ENCODE peak calls at places on chromosomes 1 and 21, in seven cellular contexts. Q, T, K, Z, U, F and G are unnamed samples.

GRCh38 chr1:46278807-46279206 is 24.6 kb downstream of the LRRC41 start:
- DNase-seq in U (no peak), T (no peak), F (no peak), Z (no peak), K (no peak), Q (no peak), G (peak; percentile 6)

GRCh38 chr1:158204458-158204827 is 23.7 kb downstream of the CD1D start:
- DNase-seq in Q (no peak), U (no peak), T (no peak), K (no peak), Z (no peak), F (no peak), G (no peak)

GRCh38 chr1:74995848-74996247 is 138.3 kb upstream of the LHX8 start:
- DNase-seq in U (no peak), T (no peak), Z (no peak), K (no peak), F (no peak), Q (no peak), G (no peak)

GRCh38 chr1:113403065-113403464 is 12.8 kb downstream of the MAGI3 start:
- DNase-seq in Q (no peak), F (no peak), U (no peak), Z (no peak), K (no peak), T (no peak), G (no peak)

GRCh38 chr21:20004353-20004752 is 993.9 kb upstream of the NCAM2 start:
- DNase-seq in F (no peak), U (no peak), K (no peak), Z (no peak), Q (no peak), T (no peak), G (no peak)

GRCh38 chr1:211635602-211636205 is 39.7 kb downstream of the NEK2 start:
- DNase-seq in Z (no peak), K (no peak), F (no peak), T (peak; percentile 24), U (no peak), Q (no peak), G (no peak)

GRCh38 chr1:42767510-42767924 is 468 bp downstream of the C1orf50 start:
- DNase-seq in F (no peak), U (no peak), T (no peak), Z (no peak), Q (no peak), K (no peak), G (no peak)

GRCh38 chr1:238861342-238861741 is 525.0 kb upstream of the CHRM3 start:
- DNase-seq in K (no peak), U (no peak), F (no peak), Q (no peak), T (no peak), Z (no peak), G (no peak)

GRCh38 chr1:247857986-247858356 is 984 bp downstream of the TRIM58 start:
- DNase-seq in F (no peak), T (no peak), U (no peak), Q (no peak), Z (no peak), K (no peak), G (peak; percentile 12)

GRCh38 chr21:19510653-19511052 is 1107.1 kb upstream of the TMPRSS15 start:
- DNase-seq in F (no peak), K (no peak), Z (no peak), U (no peak), T (no peak), Q (no peak), G (no peak)

GRCh38 chr1:64654519-64655341 is 90.1 kb upstream of the RAVER2 start:
- DNase-seq in T (no peak), U (no peak), Z (no peak), K (no peak), Q (no peak), F (peak; percentile 26), G (peak; percentile 8)

GRCh38 chr1:151831605-151832004 is at the start of gene RORC:
- DNase-seq in Z (peak; percentile 64), T (no peak), F (no peak), Q (no peak), U (no peak), K (peak; percentile 79), G (peak; percentile 91)

GRCh38 chr1:151833172-151833571 is 1.6 kb upstream of the RORC start:
- DNase-seq in F (no peak), Z (no peak), U (no peak), T (no peak), Q (no peak), K (no peak), G (no peak)

GRCh38 chr1:151831256-151831591 is 378 bp downstream of the RORC start:
- DNase-seq in K (no peak), Q (no peak), T (no peak), U (no peak), F (no peak), Z (no peak), G (no peak)

GRCh38 chr1:151834239-151834638 is 2.6 kb upstream of the RORC start:
- DNase-seq in Z (no peak), Q (no peak), F (no peak), T (no peak), K (no peak), U (no peak), G (no peak)

DNA sequence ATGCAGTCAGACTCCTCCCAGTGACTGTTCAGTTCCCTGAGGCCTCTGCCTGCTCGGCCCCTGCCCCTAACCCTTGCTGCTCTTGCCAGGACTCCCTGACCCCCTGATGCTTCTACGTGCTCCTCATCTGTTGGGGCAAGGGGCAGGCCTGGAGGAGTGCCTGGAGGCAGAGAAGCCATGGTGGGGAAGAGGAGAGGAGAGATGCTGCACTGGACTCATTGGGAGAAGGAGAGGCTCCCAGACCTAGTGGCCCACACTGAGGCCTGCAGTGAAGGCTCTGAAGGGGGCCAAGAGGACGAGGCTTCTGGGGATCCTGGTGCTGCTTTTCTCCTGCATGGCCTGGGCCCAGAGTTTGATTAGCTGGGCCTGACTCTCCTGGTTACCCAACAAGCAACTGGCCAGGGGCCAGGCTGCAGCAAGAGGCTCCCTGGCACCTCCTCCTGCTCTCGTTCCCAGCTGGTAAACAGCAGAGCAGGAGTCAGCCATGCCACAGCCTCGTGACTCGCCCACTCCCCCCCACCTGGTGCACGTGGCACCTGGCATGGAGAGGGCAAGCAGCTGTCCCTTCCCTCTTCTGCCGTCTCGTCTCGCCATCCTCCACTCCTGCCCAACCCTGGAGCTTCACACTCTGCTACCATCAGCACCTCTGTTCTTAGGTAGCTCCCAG is 849 bp upstream of the RORC start:
- DNase-seq in F (peak; percentile 90), U (no peak), Q (peak; percentile 38), K (peak; percentile 87), Z (peak; percentile 79), T (peak; percentile 86), G (peak; percentile 99)
- H3K4me3 ChIP-seq in F (no peak overlapping the region), U (no peak overlapping the region), Q (no peak overlapping the region), K (no peak overlapping the region), Z (no peak overlapping the region), T (no peak overlapping the region), G (no peak overlapping the region)

GRCh38 chr1:204478166-204478899 is 16.3 kb downstream of the PIK3C2B start:
- DNase-seq in T (no peak), Q (no peak), Z (no peak), U (no peak), F (no peak), K (no peak), G (no peak)
- TF ChIP-seq CTCF in T (no peak), Q (no peak), Z (no peak), U (no peak), F (no peak), K (no peak), G (no peak)

DNA sequence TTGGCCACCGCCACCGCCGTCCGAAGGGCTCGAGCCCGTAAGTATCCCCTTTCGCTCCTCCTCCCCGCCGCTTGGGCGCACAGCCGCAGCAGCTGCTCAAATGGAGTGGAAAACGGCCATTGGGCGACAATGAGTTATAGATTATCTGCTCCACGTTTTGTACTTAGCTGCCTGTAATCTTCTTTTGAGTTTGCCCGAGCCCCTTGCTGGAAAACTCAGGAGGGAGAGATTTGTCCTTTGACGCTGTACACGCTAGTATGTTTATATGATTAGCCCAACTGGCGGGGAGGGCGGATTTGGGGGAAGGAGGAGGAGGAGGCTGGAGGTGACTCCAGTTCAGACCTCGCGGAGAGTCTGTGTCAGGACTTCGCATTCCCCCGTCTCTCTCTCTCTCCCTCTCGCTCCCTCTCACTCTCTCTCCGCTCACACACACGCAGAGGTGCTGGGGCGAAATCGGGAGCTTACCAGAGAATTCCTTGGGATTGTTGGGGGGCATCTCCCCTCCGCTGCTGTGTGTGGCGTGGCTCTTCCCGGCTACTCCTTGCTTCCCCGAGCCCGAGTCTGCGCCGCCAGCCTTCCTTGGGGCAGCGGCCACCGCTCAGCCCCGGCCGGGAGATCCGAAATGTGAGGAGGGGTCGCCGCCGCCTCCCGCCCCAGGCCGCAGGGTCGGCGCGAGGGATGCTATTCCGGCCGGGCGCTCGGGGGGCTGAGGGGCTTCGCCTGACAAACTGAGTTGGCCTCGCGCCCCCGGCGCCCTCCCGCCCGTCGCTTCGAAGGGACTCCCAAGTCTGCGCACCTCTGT is 499 bp downstream of the ADGRL2 start:
- DNase-seq in Q (peak; percentile 85), Z (peak; percentile 87), F (peak; percentile 86), T (peak; percentile 93), K (peak; percentile 60), U (no peak), G (peak; percentile 88)
- TF ChIP-seq POLR2A in Q (peak; percentile 37), Z (no peak), F (no peak), T (no peak), K (peak; percentile 39), U (no peak), G (no peak)

DNA sequence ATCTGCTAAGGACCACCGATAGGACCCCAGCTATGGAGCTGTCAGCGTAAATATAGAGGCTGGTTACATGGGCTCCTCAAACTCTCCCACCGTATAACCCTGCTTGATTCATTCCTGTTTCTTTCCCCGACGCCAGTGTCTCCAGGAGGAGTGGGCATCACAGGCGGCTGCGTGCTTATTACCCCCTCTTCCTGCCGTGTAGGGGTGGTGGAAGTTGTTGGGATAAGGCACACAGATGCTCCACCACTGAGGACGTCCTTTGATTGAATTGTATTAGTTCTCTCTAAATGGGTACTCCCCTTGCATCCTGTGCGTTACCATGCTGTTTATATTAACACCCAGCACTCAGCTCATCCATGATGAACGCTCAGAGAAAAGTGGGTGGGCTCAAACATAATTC is 104.6 kb downstream of the ZBTB18 start:
- DNase-seq in T (no peak), U (no peak), K (no peak), Q (no peak), Z (no peak), F (no peak), G (no peak)
- H3K4me3 ChIP-seq in T (no peak overlapping the region), U (no peak overlapping the region), K (no peak overlapping the region), Q (no peak overlapping the region), Z (no peak overlapping the region), F (no peak overlapping the region), G (no peak overlapping the region)